ENCODE peak calls at places on chromosome 22, in four cellular contexts. I is stimulated activated CD4-positive, alpha-beta T cell treated with anti-CD3 and anti-CD28 coated beads, Interleukin-4, amount 100 ng/mL, for 4 hours; D is SHP77; H is A172. F is an unnamed sample.
A peak's percentile ranks its signal among the peaks of the same experiment; 100 is the strongest.

GRCh38 chr22:35505394-35506258 is 35.0 kb upstream of the RASD2 start:
- DNase-seq in I (no peak), D (no peak), H (no peak), F (no peak)

GRCh38 chr22:26884921-26885320 is 227.5 kb downstream of the MIAT start:
- DNase-seq in H (no peak), I (no peak), D (no peak), F (no peak)

GRCh38 chr22:24416095-24416494 is 11.3 kb upstream of the ADORA2A start:
- DNase-seq in I (no peak), H (no peak), D (no peak), F (no peak)

GRCh38 chr22:29359469-29359868 is 28.9 kb downstream of the AP1B1 start:
- DNase-seq in D (peak; percentile 20), I (no peak), H (peak; percentile 51), F (peak; percentile 42)

GRCh38 chr22:25564320-25564978 is at the start of gene GRK3:
- DNase-seq in I (peak; percentile 72), H (peak; percentile 49), D (no peak), F (peak; percentile 56)

GRCh38 chr22:44166877-44167276 is 13.8 kb upstream of the PARVG start:
- DNase-seq in I (no peak), H (no peak), D (no peak), F (no peak)

GRCh38 chr22:38870791-38871359 is 1.1 kb downstream of the CBX6 start:
- DNase-seq in D (no peak), H (no peak), I (no peak), F (no peak)

GRCh38 chr22:20131856-20132685 is 467 bp downstream of the ZDHHC8 start:
- DNase-seq in H (no peak), D (no peak), I (no peak), F (no peak)

GRCh38 chr22:27685971-27686370 is 115.6 kb downstream of the MN1 start:
- DNase-seq in I (no peak), H (no peak), D (no peak), F (no peak)

GRCh38 chr22:40857309-40857851 is 432 bp downstream of the XPNPEP3 start:
- DNase-seq in I (no peak), H (no peak), D (no peak), F (no peak)

GRCh38 chr22:18078329-18079041 is 695 bp downstream of the PEX26 start:
- DNase-seq in D (peak; percentile 26), H (no peak), I (peak; percentile 28), F (no peak)

GRCh38 chr22:22037740-22038139 is 55.2 kb upstream of the TOP3B start:
- DNase-seq in H (peak; percentile 53), I (no peak), D (no peak), F (no peak)

GRCh38 chr22:29310863-29311339 is 4.5 kb downstream of the GAS2L1 start:
- DNase-seq in I (peak; percentile 69), D (peak; percentile 27), H (peak; percentile 90), F (peak; percentile 46)

GRCh38 chr22:36391648-36392047 is 3.9 kb upstream of the MYH9 start:
- DNase-seq in H (no peak), D (no peak), I (no peak), F (no peak)

GRCh38 chr22:49368976-49369725 is 458.5 kb downstream of the BRD1 start:
- DNase-seq in H (peak; percentile 46), D (peak; percentile 83), I (no peak), F (no peak)

GRCh38 chr22:37043828-37044538 is 7.6 kb upstream of the KCTD17 start:
- DNase-seq in H (peak; percentile 48), I (peak; percentile 28), D (peak; percentile 54), F (no peak)

GRCh38 chr22:30252411-30253204 is 6.0 kb upstream of the LIF start:
- DNase-seq in H (peak; percentile 78), I (no peak), D (peak; percentile 75), F (no peak)

GRCh38 chr22:44597616-44598015 is 99.6 kb upstream of the RTL6 start:
- DNase-seq in H (no peak), D (peak; percentile 98), I (no peak), F (no peak)

GRCh38 chr22:40203568-40203967 is 25.8 kb downstream of the TNRC6B start:
- DNase-seq in D (peak; percentile 29), H (no peak), I (peak; percentile 46), F (no peak)

GRCh38 chr22:49862408-49862776 is 8.7 kb downstream of the ZBED4 start:
- DNase-seq in D (no peak), H (no peak), I (no peak), F (no peak)

GRCh38 chr22:22076937-22077703 is 94.5 kb upstream of the TOP3B start:
- DNase-seq in H (no peak), I (no peak), D (no peak), F (no peak)

GRCh38 chr22:27507935-27508504 is 293.5 kb downstream of the MN1 start:
- DNase-seq in D (no peak), I (no peak), H (no peak), F (no peak)

GRCh38 chr22:49764151-49764581 is 63.5 kb downstream of the BRD1 start:
- DNase-seq in H (no peak), I (no peak), D (no peak), F (no peak)

GRCh38 chr22:49271831-49272230 is 555.8 kb downstream of the BRD1 start:
- DNase-seq in I (no peak), H (no peak), D (no peak), F (no peak)

GRCh38 chr22:48972979-48973693 is 854.5 kb downstream of the BRD1 start:
- DNase-seq in D (no peak), I (no peak), H (no peak), F (no peak)

GRCh38 chr22:39292561-39293074 is 26.8 kb downstream of the RPL3 start:
- DNase-seq in I (no peak), D (no peak), H (peak; percentile 93), F (no peak)

F was measured in C1 segment of cervical spinal cord.